ENCODE peak calls at places on chromosomes 6 and 20, in six cellular contexts. I is iris pigment epithelial cell, S is DMS153, O is NCI-H2081 treated with DMSO at 0.1 percent for 48 hours, R is lung, M is hypothalamus. C is an unnamed sample.

GRCh38 chr20:63242736-63243135 is 7.0 kb downstream of the BIRC7 start:
- DNase-seq in O (no peak), M (no peak), S (no peak), R (no peak), I (no peak), C (no peak)

GRCh38 chr6:36386495-36387439 is 702 bp downstream of the ETV7 start:
- DNase-seq in R (peak), O (no peak), M (peak), I (peak), S (no peak), C (peak)

GRCh38 chr20:2874456-2874855 is 1.2 kb downstream of the PTPRA start:
- DNase-seq in R (no peak), I (no peak), S (no peak), M (peak), O (no peak), C (no peak)

GRCh38 chr20:51542033-51542893 is at the start of gene NFATC2:
- DNase-seq in S (no peak), I (no peak), R (peak), M (peak), O (no peak), C (no peak)

GRCh38 chr20:1734269-1734858 is 76.8 kb upstream of the SIRPG start:
- DNase-seq in M (peak), I (no peak), S (no peak), R (no peak), O (no peak), C (peak)

GRCh38 chr6:82953871-82954270 is 111.8 kb downstream of the UBE3D start:
- DNase-seq in I (peak), S (no peak), M (no peak), O (no peak), R (no peak), C (peak)

GRCh38 chr20:46903256-46903655 is 8.6 kb downstream of the EYA2 start:
- DNase-seq in R (no peak), M (no peak), O (no peak), S (no peak), I (peak), C (no peak)

GRCh38 chr6:151291145-151292055 is 51.6 kb downstream of the AKAP12 start:
- DNase-seq in M (no peak), O (no peak), S (no peak), R (no peak), I (peak), C (peak)

GRCh38 chr6:141946502-141946901 is 186.2 kb upstream of the GJE1 start:
- DNase-seq in O (no peak), S (no peak), M (no peak), I (peak), R (no peak), C (no peak)

GRCh38 chr20:9626357-9626756 is 112.0 kb downstream of the LAMP5 start:
- DNase-seq in R (no peak), I (no peak), M (no peak), S (peak), O (no peak), C (no peak)

GRCh38 chr6:158255974-158256601 is 56.2 kb upstream of the TULP4 start:
- DNase-seq in I (no peak), M (no peak), S (no peak), R (no peak), O (no peak), C (no peak)

GRCh38 chr20:53163486-53163885 is 191.3 kb downstream of the TSHZ2 start:
- DNase-seq in O (no peak), I (peak), R (no peak), M (no peak), S (no peak), C (peak)

GRCh38 chr20:35845561-35845960 is 73.7 kb downstream of the PHF20 start:
- DNase-seq in O (no peak), R (no peak), S (no peak), M (no peak), I (peak), C (peak)

GRCh38 chr6:163723759-163724158 is 309.2 kb downstream of the QKI start:
- DNase-seq in M (no peak), O (no peak), I (no peak), R (no peak), S (no peak), C (no peak)

GRCh38 chr6:68343901-68344300 is 291.2 kb upstream of the ADGRB3 start:
- DNase-seq in M (peak), R (no peak), I (peak), O (peak), S (peak), C (peak)

GRCh38 chr20:32191422-32191821 is 16.1 kb downstream of the PLAGL2 start:
- DNase-seq in I (no peak), M (no peak), S (no peak), O (no peak), R (no peak), C (no peak)

GRCh38 chr6:4192173-4192572 is 56.8 kb upstream of the ECI2 start:
- DNase-seq in O (no peak), M (no peak), I (no peak), S (no peak), R (no peak), C (no peak)

GRCh38 chr6:30219244-30219643 is 6.0 kb upstream of the TRIM26 start:
- DNase-seq in R (peak), S (peak), O (peak), M (no peak), I (peak), C (peak)

GRCh38 chr6:35686873-35687557 is 1.7 kb downstream of the FKBP5 start:
- DNase-seq in I (no peak), O (no peak), R (no peak), S (no peak), M (no peak), C (no peak)

GRCh38 chr6:122717350-122717749 is 62.2 kb upstream of the FABP7 start:
- DNase-seq in I (peak), M (no peak), S (peak), R (no peak), O (peak), C (peak)

GRCh38 chr6:145508107-145508506 is 227.2 kb downstream of the EPM2A start:
- DNase-seq in S (no peak), M (no peak), O (no peak), R (no peak), I (peak), C (no peak)

GRCh38 chr20:33897313-33897912 is 86.3 kb downstream of the CHMP4B start:
- DNase-seq in S (no peak), M (no peak), R (no peak), I (peak), O (no peak), C (no peak)

GRCh38 chr6:166998256-166999144 is 697 bp upstream of the CEP43 start:
- DNase-seq in O (no peak), M (no peak), R (peak), S (no peak), I (peak), C (peak)

GRCh38 chr6:112839525-112839961 is 492.4 kb downstream of the RFPL4B start:
- DNase-seq in I (peak), R (no peak), M (no peak), S (no peak), O (no peak), C (peak)